ENCODE peak calls at places on chromosome 13, in six cellular contexts. H is colonic mucosa, J is breast epithelium, M is upper lobe of right lung, K is prostate gland, F is fibroblast of lung. E is an unnamed sample. For H3K27me3, the result is how much of the 10 kb centered on the place peaks cover.

GRCh38 chr13:106143392-106143791 is 392.1 kb downstream of the EFNB2 start:
- DNase-seq in H (no peak), J (no peak), M (no peak), K (no peak), F (peak), E (no peak)

GRCh38 chr13:98927954-98928927 is 49.6 kb downstream of the DOCK9 start:
- DNase-seq in H (no peak), J (no peak), M (no peak), K (no peak), F (peak), E (no peak)

GRCh38 chr13:25630327-25630726 is 258.6 kb downstream of the ATP8A2 start:
- DNase-seq in H (no peak), J (no peak), M (no peak), K (no peak), F (no peak), E (no peak)

GRCh38 chr13:62185631-62186256 is 770.1 kb upstream of the PCDH20 start:
- DNase-seq in H (no peak), J (no peak), M (no peak), K (no peak), F (no peak), E (no peak)

GRCh38 chr13:63901630-63902029 is 2486.0 kb upstream of the PCDH20 start:
- DNase-seq in H (no peak), J (no peak), M (no peak), K (no peak), F (no peak), E (no peak)

GRCh38 chr13:44191504-44192171 is 182.0 kb upstream of the SERP2 start:
- DNase-seq in H (peak), J (no peak), M (no peak), K (peak), F (peak), E (peak)

GRCh38 chr13:42394361-42395065 is 122.6 kb downstream of the AKAP11 start:
- DNase-seq in H (no peak), J (no peak), M (no peak), K (no peak), F (no peak), E (no peak)

GRCh38 chr13:97308735-97309429 is 86.7 kb downstream of the MBNL2 start:
- DNase-seq in H (no peak), J (no peak), M (no peak), K (no peak), F (no peak), E (no peak)

GRCh38 chr13:23801141-23801540 is 88.1 kb downstream of the MIPEP start:
- DNase-seq in H (no peak), J (no peak), M (no peak), K (no peak), F (no peak), E (no peak)

GRCh38 chr13:111667757-111668156 is 347.3 kb downstream of the TEX29 start:
- DNase-seq in H (no peak), J (no peak), M (no peak), K (no peak), F (no peak), E (no peak)

GRCh38 chr13:114078501-114079451 is 53.6 kb downstream of the RASA3 start:
- DNase-seq in H (no peak), J (peak), M (peak), K (no peak), F (peak), E (peak)

GRCh38 chr13:28658539-28658795 is 463 bp upstream of the POMP start:
- DNase-seq in H (peak), J (no peak), M (no peak), K (no peak), F (no peak), E (no peak)

GRCh38 chr13:42891591-42891990 is 100.5 kb downstream of the EPSTI1 start:
- DNase-seq in H (peak), J (no peak), M (no peak), K (no peak), F (no peak), E (no peak)

GRCh38 chr13:98890186-98890585 is 87.7 kb downstream of the DOCK9 start:
- DNase-seq in H (no peak), J (no peak), M (no peak), K (peak), F (peak), E (no peak)

GRCh38 chr13:101424381-101425155 is 8.3 kb upstream of the NALCN start:
- DNase-seq in H (no peak), J (no peak), M (no peak), K (no peak), F (peak), E (no peak)

GRCh38 chr13:100175078-100175802 is 86.3 kb downstream of the PCCA start:
- DNase-seq in H (no peak), J (no peak), M (no peak), K (no peak), F (no peak), E (no peak)

GRCh38 chr13:31957772-31958171 is 73.8 kb upstream of the FRY start:
- DNase-seq in H (no peak), J (no peak), M (no peak), K (no peak), F (no peak), E (no peak)

GRCh38 chr13:31952641-31953380 is 78.8 kb upstream of the FRY start:
- DNase-seq in H (no peak), J (no peak), M (no peak), K (no peak), F (no peak), E (no peak)

GRCh38 chr13:31962661-31963345 is 68.8 kb upstream of the FRY start:
- DNase-seq in H (no peak), J (no peak), M (no peak), K (no peak), F (no peak), E (no peak)

GRCh38 chr13:31955745-31956144 is 75.8 kb upstream of the FRY start:
- DNase-seq in H (no peak), J (no peak), M (no peak), K (no peak), F (no peak), E (no peak)

GRCh38 chr13:31956944-31957644 is 74.5 kb upstream of the FRY start:
- DNase-seq in H (no peak), J (no peak), M (no peak), K (no peak), F (peak), E (no peak)
- H3K27me3 ChIP-seq in H (under half), J (under half), M (under half), K (under half), F (under half), E (under half)

DNA sequence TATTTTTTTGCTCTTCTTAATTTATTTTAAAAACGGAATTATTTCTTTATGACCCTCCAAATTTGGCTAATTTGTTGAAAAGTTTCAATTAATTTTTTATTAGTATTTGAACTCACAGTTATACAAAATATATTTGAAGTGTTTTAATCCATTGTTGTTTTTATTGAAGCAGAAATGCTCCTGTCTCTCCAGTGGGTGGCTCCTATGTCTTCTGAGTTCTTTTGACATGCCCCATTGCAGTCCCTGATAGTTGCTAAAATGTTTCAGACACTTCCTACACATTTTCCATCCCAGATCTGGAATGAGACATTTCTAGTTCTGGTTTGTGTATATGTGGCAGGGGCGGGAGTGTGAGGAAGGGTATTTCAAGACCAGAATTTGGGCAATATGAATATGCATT is 579.4 kb upstream of the PRR20A start:
- DNase-seq in H (no peak), J (no peak), M (no peak), K (no peak), F (no peak), E (no peak)
- TF ChIP-seq CTCF in H (no peak), J (no peak), M (no peak), K (no peak), F (no peak), E (no peak)

GRCh38 chr13:26923824-26924605 is 163.4 kb upstream of the GPR12 start:
- DNase-seq in H (no peak), J (no peak), M (no peak), K (no peak), F (peak), E (no peak)

GRCh38 chr13:26929971-26930730 is 169.6 kb upstream of the GPR12 start:
- DNase-seq in H (peak), J (no peak), M (peak), K (peak), F (peak), E (peak)

GRCh38 chr13:26927511-26927910 is 166.9 kb upstream of the GPR12 start:
- DNase-seq in H (no peak), J (no peak), M (no peak), K (no peak), F (no peak), E (no peak)

GRCh38 chr13:26921918-26922317 is 161.3 kb upstream of the GPR12 start:
- DNase-seq in H (no peak), J (no peak), M (no peak), K (no peak), F (no peak), E (no peak)

DNA sequence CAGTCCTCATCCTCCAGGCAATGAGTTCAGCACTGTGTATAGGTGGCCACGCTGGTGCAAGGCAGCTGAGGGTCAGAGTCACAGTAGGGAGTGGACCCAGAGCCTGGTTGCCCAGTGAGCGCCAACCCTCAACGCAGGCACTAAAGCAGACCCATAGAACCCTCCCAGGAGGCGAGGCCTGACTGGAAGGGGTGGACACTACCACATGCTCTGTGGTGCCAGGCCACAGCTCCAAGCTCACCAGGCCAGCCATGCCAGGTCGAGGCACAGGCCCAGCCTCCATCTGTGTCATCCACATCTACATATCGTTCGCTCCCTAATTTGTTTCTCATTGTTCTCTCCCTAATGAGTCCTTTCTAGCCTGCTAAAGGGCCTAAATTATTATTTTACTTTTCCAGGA is 165.8 kb upstream of the GPR12 start:
- DNase-seq in H (no peak), J (no peak), M (no peak), K (no peak), F (no peak), E (no peak)
- H3K27me3 ChIP-seq in H (under half), J (under half), M (under half), K (under half), F (under half), E (under half)

DNA sequence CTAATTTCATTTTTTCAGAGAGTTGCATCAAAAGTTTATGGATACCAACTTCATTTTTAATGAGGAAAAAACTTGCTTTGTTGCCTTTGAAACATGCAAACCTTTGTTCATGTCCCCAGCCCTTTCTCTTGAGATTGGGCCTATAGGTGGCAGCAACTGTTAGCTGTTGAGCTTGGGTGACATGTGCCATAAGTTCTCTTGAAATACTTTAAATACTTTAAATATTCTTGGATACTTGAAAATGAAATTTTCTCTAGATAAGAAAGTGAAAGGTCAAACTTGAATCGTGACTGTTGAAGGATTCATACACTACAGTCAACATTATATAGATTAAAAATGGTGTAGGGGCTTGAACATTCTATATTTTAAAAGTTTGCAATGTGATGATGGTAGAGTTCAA is 294.9 kb downstream of the NDFIP2 start:
- DNase-seq in H (peak), J (no peak), M (no peak), K (no peak), F (peak), E (peak)
- TF ChIP-seq CTCF in H (peak), J (peak), M (peak), K (peak), F (peak), E (peak)

E was measured in thyroid gland.